ENCODE peak calls at places on chromosome 14, in seven cellular contexts. I is astrocyte; V is WTC11; L is stimulated activated CD8-positive, alpha-beta memory T cell treated with anti-CD3 and anti-CD28 coated beads, Interleukin-4, amount 100 ng/mL, for 24 hours; J is RWPE1; O is lower lobe of right lung; S is cardiac fibroblast. B is an unnamed sample.

GRCh38 chr14:36555998-36556743 is 26.2 kb downstream of the NKX2-8 start:
- DNase-seq in S (no peak), O (no peak), V (no peak), L (no peak), J (no peak), I (no peak), B (no peak)

GRCh38 chr14:37594916-37595808 is at the start of the genes FOXA1 and TTC6:
- DNase-seq in J (peak), O (peak), V (peak), S (peak), I (no peak), L (no peak), B (peak)

GRCh38 chr14:78747809-78748208 is 577.6 kb downstream of the NRXN3 start:
- DNase-seq in S (no peak), I (no peak), J (no peak), V (no peak), O (no peak), L (no peak), B (no peak)

GRCh38 chr14:39015360-39015961 is 87.6 kb downstream of the SEC23A start:
- DNase-seq in V (peak), S (peak), L (no peak), I (peak), J (peak), O (no peak), B (peak)

GRCh38 chr14:55957950-55958349 is 160.3 kb upstream of the PELI2 start:
- DNase-seq in L (no peak), O (no peak), S (no peak), V (peak), I (peak), J (no peak), B (no peak)

GRCh38 chr14:50874842-50875241 is 3.0 kb downstream of the ABHD12B start:
- DNase-seq in V (no peak), J (no peak), L (no peak), I (no peak), S (no peak), O (no peak), B (no peak)

GRCh38 chr14:75205586-75205985 is 29.2 kb upstream of the TMED10 start:
- DNase-seq in I (peak), J (no peak), L (no peak), S (peak), O (no peak), V (no peak), B (peak)

GRCh38 chr14:75335588-75335987 is 57.0 kb downstream of the FOS start:
- DNase-seq in O (no peak), J (no peak), I (no peak), V (no peak), S (no peak), L (no peak), B (no peak)

GRCh38 chr14:101394374-101394773 is 166.9 kb upstream of the DIO3 start:
- DNase-seq in S (no peak), O (no peak), J (no peak), V (no peak), L (no peak), I (no peak), B (no peak)

GRCh38 chr14:57136669-57137068 is 132.0 kb downstream of the EXOC5 start:
- DNase-seq in V (peak), S (peak), O (no peak), I (no peak), L (no peak), J (no peak), B (no peak)

GRCh38 chr14:30553311-30553989 is 5.5 kb upstream of the G2E3 start:
- DNase-seq in O (no peak), J (peak), V (no peak), S (no peak), I (peak), L (no peak), B (peak)

GRCh38 chr14:103385994-103386491 is 828 bp downstream of the MARK3 start:
- DNase-seq in L (peak), S (no peak), J (no peak), I (no peak), O (peak), V (peak), B (peak)

GRCh38 chr14:76292561-76292960 is 83.4 kb upstream of the ESRRB start:
- DNase-seq in L (no peak), O (no peak), S (no peak), I (no peak), J (no peak), V (no peak), B (no peak)

GRCh38 chr14:70901218-70901772 is 6.0 kb upstream of the PCNX1 start:
- DNase-seq in J (no peak), V (no peak), L (no peak), S (peak), I (peak), O (no peak), B (no peak)